ENCODE peak calls at places on chromosomes 1 and 21, in five cellular contexts. Z is brain microvascular endothelial cell; I is H7; P is AG09309; D is CD8-positive, alpha-beta T cell. J is an unnamed sample.

GRCh38 chr1:95073446-95073845 is 695 bp upstream of the ALG14 start:
- DNase-seq in I (no peak), P (no peak), D (no peak), Z (no peak), J (no peak)

GRCh38 chr1:77068013-77068412 is 151.2 kb downstream of the PIGK start:
- DNase-seq in Z (no peak), I (peak), D (no peak), P (no peak), J (no peak)

GRCh38 chr1:3695326-3696217 is 43.3 kb downstream of the TP73 start:
- DNase-seq in Z (peak), D (no peak), I (peak), P (no peak), J (no peak)

GRCh38 chr1:27535386-27535785 is 45.4 kb upstream of the WASF2 start:
- DNase-seq in D (no peak), I (no peak), P (no peak), Z (no peak), J (no peak)

GRCh38 chr1:6860401-6860800 is 75.1 kb downstream of the CAMTA1 start:
- DNase-seq in Z (peak), I (no peak), D (no peak), P (no peak), J (no peak)

GRCh38 chr1:198651685-198652400 is 13.0 kb downstream of the PTPRC start:
- DNase-seq in Z (no peak), I (no peak), D (no peak), P (no peak), J (no peak)

GRCh38 chr1:5616366-5617178 is 375.7 kb downstream of the NPHP4 start:
- DNase-seq in Z (no peak), I (no peak), D (no peak), P (no peak), J (no peak)

GRCh38 chr1:160127865-160128523 is 12.4 kb downstream of the ATP1A2 start:
- DNase-seq in Z (peak), P (peak), D (no peak), I (peak), J (no peak)

GRCh38 chr1:29851666-29852065 is 615.3 kb downstream of the PTPRU start:
- DNase-seq in P (no peak), D (no peak), I (no peak), Z (no peak), J (no peak)

GRCh38 chr1:241533375-241534115 is 1.4 kb downstream of the KMO start:
- DNase-seq in Z (no peak), I (no peak), P (no peak), D (no peak), J (no peak)

GRCh38 chr1:39885516-39885915 is 2.2 kb upstream of the TRIT1 start:
- DNase-seq in I (no peak), Z (no peak), P (no peak), D (no peak), J (no peak)

GRCh38 chr1:109548321-109549267 is at the start of gene GNAI3:
- DNase-seq in I (peak), Z (peak), D (peak), P (peak), J (peak)

GRCh38 chr1:241817331-241817792 is 30.6 kb upstream of the EXO1 start:
- DNase-seq in D (no peak), Z (no peak), I (no peak), P (peak), J (no peak)

GRCh38 chr1:59751801-59752200 is 62.9 kb upstream of the HOOK1 start:
- DNase-seq in I (no peak), Z (peak), D (no peak), P (no peak), J (no peak)

GRCh38 chr21:17818158-17819113 is 720 bp downstream of the C21orf91 start:
- DNase-seq in Z (peak), D (peak), I (no peak), P (no peak), J (peak)

GRCh38 chr1:175204285-175204684 is 11.7 kb upstream of the KIAA0040 start:
- DNase-seq in P (no peak), D (no peak), I (no peak), Z (no peak), J (no peak)

GRCh38 chr1:4153571-4153970 is 253.5 kb upstream of the C1orf174 start:
- DNase-seq in D (no peak), I (no peak), P (no peak), Z (no peak), J (no peak)

GRCh38 chr1:90612033-90612432 is 105.1 kb downstream of the BARHL2 start:
- DNase-seq in P (no peak), D (no peak), I (no peak), Z (no peak), J (no peak)

GRCh38 chr1:29180497-29181412 is 945 bp downstream of the SRSF4 start:
- DNase-seq in Z (peak), P (no peak), D (no peak), I (peak), J (no peak)

GRCh38 chr1:162956922-162957321 is 95.9 kb upstream of the CCDC190 start:
- DNase-seq in P (no peak), I (no peak), D (no peak), Z (no peak), J (no peak)
- H3K4me3 ChIP-seq in P (no peak), I (no peak), D (no peak), Z (no peak), J (no peak)

GRCh38 chr21:25458484-25458883 is 148.8 kb downstream of the MRPL39 start:
- DNase-seq in I (no peak), D (no peak), Z (no peak), P (no peak), J (no peak)
- H3K4me3 ChIP-seq in I (no peak), D (no peak), Z (no peak), P (no peak), J (no peak)

DNA sequence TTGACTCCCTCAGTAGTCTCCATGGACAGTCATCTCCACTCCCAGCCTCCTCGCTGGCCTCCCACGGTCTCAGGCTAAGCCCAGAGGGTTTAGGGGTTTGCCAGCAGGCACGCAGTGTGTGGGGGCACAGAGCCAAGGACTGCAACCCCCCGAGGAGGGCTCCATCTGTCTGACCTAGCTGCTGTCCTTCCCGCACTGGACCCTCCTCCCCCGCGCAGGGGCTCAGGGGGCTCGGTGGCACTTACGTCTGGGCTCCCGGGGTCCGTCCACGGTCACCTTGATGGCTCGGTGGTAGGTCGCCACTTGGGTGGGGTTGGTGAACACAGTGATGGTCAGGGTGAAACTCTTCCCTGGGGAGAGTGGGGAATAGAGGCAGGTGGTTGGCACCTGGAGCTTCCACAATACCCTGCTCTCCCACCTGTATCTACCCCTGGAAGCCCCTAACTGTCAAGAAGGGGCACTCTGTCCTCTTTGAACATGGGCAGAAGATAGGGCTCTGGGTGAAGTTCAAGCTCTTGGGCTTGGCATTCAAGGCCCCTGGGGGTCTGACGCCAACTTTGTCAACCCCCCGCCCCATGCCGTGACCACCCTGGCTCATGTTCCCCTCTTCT is 11.0 kb downstream of the RUNX3 start:
- DNase-seq in P (no peak), Z (no peak), D (no peak), I (no peak), J (no peak)
- H3K4me3 ChIP-seq in P (no peak), Z (no peak), D (no peak), I (no peak), J (no peak)

GRCh38 chr1:180486092-180486491 is 16.3 kb downstream of the ACBD6 start:
- DNase-seq in Z (no peak), I (no peak), D (no peak), P (no peak), J (no peak)

GRCh38 chr1:180484490-180484889 is 17.9 kb downstream of the ACBD6 start:
- DNase-seq in Z (no peak), P (no peak), D (no peak), I (no peak), J (no peak)

DNA sequence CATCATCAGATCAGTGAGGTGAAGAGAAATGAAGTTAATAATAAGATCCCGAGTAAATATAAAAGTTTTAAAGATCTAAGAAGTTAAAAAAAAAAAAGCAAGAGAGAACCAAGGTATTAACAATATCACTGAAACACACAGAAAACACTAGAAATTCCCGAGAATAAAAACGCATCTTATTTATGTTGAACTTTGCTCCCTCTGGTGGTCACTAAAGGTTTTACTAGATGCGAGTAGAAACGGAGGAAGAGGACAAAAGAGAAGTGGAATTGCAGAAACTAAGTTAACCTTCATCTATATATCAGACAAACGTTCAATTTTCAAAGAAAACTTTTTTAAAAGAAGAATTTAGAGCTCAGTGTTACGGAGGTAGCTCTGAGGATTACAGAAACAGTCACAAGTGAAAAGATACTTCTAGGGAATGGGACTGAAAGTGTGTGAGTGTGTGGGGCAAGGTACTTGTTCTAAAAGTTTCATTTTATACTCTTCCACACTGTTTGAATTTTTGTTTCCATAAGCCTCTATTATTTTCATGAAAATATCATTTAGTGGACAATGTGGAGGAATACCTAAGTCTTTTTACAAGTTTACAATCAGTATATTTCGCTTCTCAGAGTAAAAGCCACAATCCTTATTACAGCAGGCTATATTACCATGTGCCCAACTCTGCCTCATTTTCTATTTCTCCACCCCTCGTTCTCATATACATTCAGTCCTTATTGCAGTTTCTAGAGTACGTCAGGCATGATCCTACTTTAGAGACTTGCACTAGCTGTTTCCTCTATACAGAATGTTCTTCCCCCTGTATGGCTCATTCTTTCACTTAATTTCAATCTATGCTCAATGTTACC is 19.7 kb downstream of the ACBD6 start:
- DNase-seq in D (no peak), Z (peak), I (no peak), P (peak), J (peak)
- H3K4me3 ChIP-seq in D (no peak), Z (no peak), I (no peak), P (no peak), J (no peak)